ENCODE peak calls at places on chromosomes 4 and X, in ten cellular contexts. E, B, P, W, T, O, R, Y, V and J are unnamed samples.

GRCh38 chr4:74262522-74262921 is 45.7 kb upstream of the EPGN start:
- DNase-seq in E (no peak), B (no peak), P (no peak), W (no peak), T (no peak), O (no peak), R (no peak), Y (no peak), V (no peak), J (no peak)

GRCh38 chr4:38488891-38489861 is 174.8 kb upstream of the KLF3 start:
- DNase-seq in E (no peak), B (peak; percentile 9), P (no peak), W (no peak), T (no peak), O (no peak), R (no peak), Y (no peak), V (no peak), J (no peak)

GRCh38 chr4:185396724-185397402 is at the start of gene ANKRD37:
- DNase-seq in E (no peak), B (no peak), P (no peak), W (peak; percentile 46), T (peak; percentile 72), O (no peak), R (peak; percentile 50), Y (no peak), V (no peak), J (peak; percentile 20)

GRCh38 chr4:721261-722171 is 15.9 kb downstream of the PCGF3 start:
- DNase-seq in E (peak; percentile 89), B (no peak), P (no peak), W (peak; percentile 55), T (no peak), O (no peak), R (no peak), Y (no peak), V (no peak), J (no peak)

GRCh38 chrX:153941331-153942252 is 2.9 kb downstream of the RENBP start:
- DNase-seq in E (no peak), B (no peak), P (no peak), W (no peak), T (no peak), O (no peak), R (no peak), Y (no peak), V (no peak), J (no peak)

GRCh38 chr4:86898562-86898961 is 6.3 kb upstream of the C4orf36 start:
- DNase-seq in E (no peak), B (peak; percentile 33), P (no peak), W (no peak), T (no peak), O (no peak), R (no peak), Y (no peak), V (no peak), J (no peak)

GRCh38 chrX:45749375-45749774 is 548.7 kb upstream of the DIPK2B start:
- DNase-seq in E (peak; percentile 28), B (no peak), P (no peak), W (no peak), T (no peak), O (no peak), R (no peak), Y (no peak), V (no peak), J (no peak)

GRCh38 chr4:1075266-1075665 is 38.1 kb downstream of the RNF212 start:
- DNase-seq in E (no peak), B (no peak), P (no peak), W (no peak), T (no peak), O (no peak), R (no peak), Y (no peak), V (peak; percentile 40), J (no peak)

GRCh38 chr4:184347251-184348239 is 126.8 kb downstream of the IRF2 start:
- DNase-seq in E (peak; percentile 35), B (no peak), P (no peak), W (peak; percentile 56), T (peak; percentile 94), O (no peak), R (no peak), Y (no peak), V (no peak), J (no peak)

GRCh38 chrX:148811236-148811635 is 310.8 kb downstream of the AFF2 start:
- DNase-seq in E (no peak), B (no peak), P (no peak), W (no peak), T (no peak), O (no peak), R (no peak), Y (no peak), V (no peak), J (no peak)

GRCh38 chr4:10457255-10457801 is at the start of gene ZNF518B:
- DNase-seq in E (peak; percentile 74), B (peak; percentile 65), P (no peak), W (peak; percentile 76), T (peak; percentile 3), O (peak; percentile 86), R (peak; percentile 21), Y (peak; percentile 84), V (peak; percentile 67), J (no peak)

GRCh38 chr4:54607521-54607920 is 50.2 kb upstream of the KIT start:
- DNase-seq in E (no peak), B (no peak), P (no peak), W (no peak), T (no peak), O (no peak), R (no peak), Y (no peak), V (no peak), J (no peak)

GRCh38 chr4:122602277-122603142 is 18.4 kb downstream of the IL21 start:
- DNase-seq in E (peak; percentile 23), B (no peak), P (no peak), W (no peak), T (no peak), O (peak; percentile 19), R (peak; percentile 55), Y (no peak), V (no peak), J (no peak)

GRCh38 chr4:109094061-109094460 is 208.4 kb downstream of the COL25A1 start:
- DNase-seq in E (no peak), B (no peak), P (no peak), W (no peak), T (no peak), O (no peak), R (no peak), Y (no peak), V (no peak), J (no peak)

GRCh38 chr4:87973283-87974169 is 2.0 kb upstream of the SPP1 start:
- DNase-seq in E (peak; percentile 75), B (peak; percentile 51), P (peak; percentile 2), W (peak; percentile 44), T (peak; percentile 2), O (peak; percentile 54), R (peak; percentile 79), Y (no peak), V (peak; percentile 68), J (peak; percentile 7)

GRCh38 chr4:139763205-139763604 is 97.6 kb downstream of the MGST2 start:
- DNase-seq in E (no peak), B (peak; percentile 77), P (no peak), W (no peak), T (no peak), O (no peak), R (peak; percentile 25), Y (no peak), V (no peak), J (no peak)

GRCh38 chr4:124334119-124334518 is 378.4 kb downstream of the ANKRD50 start:
- DNase-seq in E (peak; percentile 65), B (peak; percentile 43), P (no peak), W (no peak), T (peak; percentile 50), O (peak; percentile 19), R (peak; percentile 64), Y (no peak), V (no peak), J (peak; percentile 53)

GRCh38 chr4:128565565-128566186 is 243.8 kb upstream of the JADE1 start:
- DNase-seq in E (peak; percentile 77), B (peak; percentile 70), P (peak; percentile 12), W (peak; percentile 48), T (no peak), O (no peak), R (no peak), Y (no peak), V (no peak), J (no peak)

GRCh38 chr4:151114986-151115385 is 15.6 kb downstream of the RPS3A start:
- DNase-seq in E (no peak), B (no peak), P (no peak), W (no peak), T (no peak), O (no peak), R (no peak), Y (no peak), V (no peak), J (no peak)

GRCh38 chr4:39970559-39971270 is 7.0 kb downstream of the PDS5A start:
- DNase-seq in E (peak; percentile 51), B (no peak), P (no peak), W (no peak), T (no peak), O (no peak), R (no peak), Y (no peak), V (no peak), J (no peak)

GRCh38 chr4:125111352-125111751 is 203.4 kb upstream of the FAT4 start:
- DNase-seq in E (no peak), B (no peak), P (no peak), W (no peak), T (no peak), O (no peak), R (no peak), Y (no peak), V (no peak), J (no peak)

GRCh38 chr4:157072002-157072401 is 3.9 kb upstream of the GLRB start:
- DNase-seq in E (no peak), B (no peak), P (no peak), W (no peak), T (no peak), O (no peak), R (no peak), Y (no peak), V (no peak), J (no peak)